ENCODE peak calls at places on chromosomes 5 and 9, in eight cellular contexts. One of them, this sample, is unnamed.

GRCh38 chr5:79436821-79437220 is 77.1 kb downstream of the HOMER1 start:
- DNase-seq in transverse colon: no peak
- DNase-seq in cardiac fibroblast: peak; percentile 22
- DNase-seq in left lung: no peak
- DNase-seq in choroid plexus epithelial cell: peak; percentile 51
- DNase-seq in adipocyte: peak; percentile 35
- DNase-seq in fibroblast of lung: peak; percentile 8
- DNase-seq in esophagus muscularis mucosa: no peak
- DNase-seq in this sample: peak; percentile 44

GRCh38 chr5:131825404-131826013 is 28.7 kb upstream of the FNIP1 start:
- DNase-seq in adipocyte: no peak
- DNase-seq in fibroblast of lung: no peak
- DNase-seq in choroid plexus epithelial cell: no peak
- DNase-seq in transverse colon: no peak
- DNase-seq in esophagus muscularis mucosa: no peak
- DNase-seq in left lung: no peak
- DNase-seq in cardiac fibroblast: peak; percentile 2
- DNase-seq in this sample: no peak

GRCh38 chr9:81588148-81588874 is 101.0 kb downstream of the TLE1 start:
- DNase-seq in left lung: no peak
- DNase-seq in choroid plexus epithelial cell: peak; percentile 87
- DNase-seq in cardiac fibroblast: peak; percentile 44
- DNase-seq in esophagus muscularis mucosa: no peak
- DNase-seq in transverse colon: peak; percentile 44
- DNase-seq in adipocyte: peak; percentile 76
- DNase-seq in fibroblast of lung: peak; percentile 81
- DNase-seq in this sample: peak; percentile 58

GRCh38 chr9:104927912-104928740 is at the start of gene ABCA1:
- DNase-seq in esophagus muscularis mucosa: peak; percentile 99
- DNase-seq in adipocyte: peak; percentile 88
- DNase-seq in transverse colon: peak; percentile 95
- DNase-seq in choroid plexus epithelial cell: peak; percentile 90
- DNase-seq in cardiac fibroblast: peak; percentile 88
- DNase-seq in fibroblast of lung: peak; percentile 87
- DNase-seq in left lung: peak; percentile 95
- DNase-seq in this sample: peak; percentile 79

GRCh38 chr5:141758316-141758965 is 76.4 kb upstream of the ARAP3 start:
- DNase-seq in esophagus muscularis mucosa: no peak
- DNase-seq in left lung: no peak
- DNase-seq in adipocyte: no peak
- DNase-seq in choroid plexus epithelial cell: no peak
- DNase-seq in transverse colon: no peak
- DNase-seq in fibroblast of lung: no peak
- DNase-seq in cardiac fibroblast: no peak
- DNase-seq in this sample: no peak

GRCh38 chr5:89707891-89708290 is 701.7 kb downstream of the CETN3 start:
- DNase-seq in left lung: no peak
- DNase-seq in choroid plexus epithelial cell: no peak
- DNase-seq in adipocyte: no peak
- DNase-seq in cardiac fibroblast: no peak
- DNase-seq in fibroblast of lung: no peak
- DNase-seq in esophagus muscularis mucosa: no peak
- DNase-seq in transverse colon: no peak
- DNase-seq in this sample: no peak

GRCh38 chr9:125190371-125190801 is 783 bp upstream of the PPP6C start:
- DNase-seq in choroid plexus epithelial cell: peak; percentile 13
- DNase-seq in adipocyte: no peak
- DNase-seq in transverse colon: no peak
- DNase-seq in cardiac fibroblast: no peak
- DNase-seq in esophagus muscularis mucosa: no peak
- DNase-seq in fibroblast of lung: peak; percentile 21
- DNase-seq in left lung: no peak
- DNase-seq in this sample: no peak

GRCh38 chr5:55320571-55320970 is 12.8 kb downstream of the MTREX start:
- DNase-seq in choroid plexus epithelial cell: no peak
- DNase-seq in adipocyte: no peak
- DNase-seq in cardiac fibroblast: no peak
- DNase-seq in fibroblast of lung: peak; percentile 49
- DNase-seq in left lung: no peak
- DNase-seq in transverse colon: no peak
- DNase-seq in esophagus muscularis mucosa: no peak
- DNase-seq in this sample: no peak

GRCh38 chr5:150129454-150129812 is 26.2 kb downstream of the PDGFRB start:
- DNase-seq in choroid plexus epithelial cell: no peak
- DNase-seq in cardiac fibroblast: no peak
- DNase-seq in adipocyte: no peak
- DNase-seq in left lung: no peak
- DNase-seq in esophagus muscularis mucosa: no peak
- DNase-seq in transverse colon: no peak
- DNase-seq in fibroblast of lung: no peak
- DNase-seq in this sample: no peak

GRCh38 chr5:77425420-77425819 is 66.7 kb downstream of the WDR41 start:
- DNase-seq in choroid plexus epithelial cell: peak; percentile 20
- DNase-seq in transverse colon: no peak
- DNase-seq in adipocyte: no peak
- DNase-seq in esophagus muscularis mucosa: no peak
- DNase-seq in left lung: no peak
- DNase-seq in cardiac fibroblast: no peak
- DNase-seq in fibroblast of lung: no peak
- DNase-seq in this sample: no peak

GRCh38 chr5:104146652-104147051 is 584.1 kb upstream of the NUDT12 start:
- DNase-seq in cardiac fibroblast: no peak
- DNase-seq in transverse colon: no peak
- DNase-seq in esophagus muscularis mucosa: no peak
- DNase-seq in left lung: no peak
- DNase-seq in fibroblast of lung: no peak
- DNase-seq in choroid plexus epithelial cell: peak; percentile 24
- DNase-seq in adipocyte: peak; percentile 15
- DNase-seq in this sample: no peak

GRCh38 chr5:17314907-17315471 is 97.6 kb downstream of the BASP1 start:
- DNase-seq in esophagus muscularis mucosa: no peak
- DNase-seq in left lung: no peak
- DNase-seq in transverse colon: no peak
- DNase-seq in fibroblast of lung: peak; percentile 61
- DNase-seq in adipocyte: peak; percentile 42
- DNase-seq in choroid plexus epithelial cell: peak; percentile 14
- DNase-seq in cardiac fibroblast: peak; percentile 39
- DNase-seq in this sample: peak; percentile 20

GRCh38 chr9:86549434-86549833 is 195.2 kb upstream of the TUT7 start:
- DNase-seq in esophagus muscularis mucosa: no peak
- DNase-seq in left lung: no peak
- DNase-seq in transverse colon: no peak
- DNase-seq in adipocyte: peak; percentile 89
- DNase-seq in fibroblast of lung: peak; percentile 92
- DNase-seq in choroid plexus epithelial cell: peak; percentile 85
- DNase-seq in cardiac fibroblast: peak; percentile 47
- DNase-seq in this sample: peak; percentile 62

GRCh38 chr5:19314840-19315239 is 673.2 kb downstream of the CDH18 start:
- DNase-seq in choroid plexus epithelial cell: no peak
- DNase-seq in fibroblast of lung: peak; percentile 91
- DNase-seq in left lung: no peak
- DNase-seq in transverse colon: no peak
- DNase-seq in adipocyte: peak; percentile 5
- DNase-seq in cardiac fibroblast: no peak
- DNase-seq in esophagus muscularis mucosa: no peak
- DNase-seq in this sample: peak; percentile 33

GRCh38 chr9:34659592-34660253 is 2.7 kb downstream of the CCL27 start:
- DNase-seq in choroid plexus epithelial cell: no peak
- DNase-seq in cardiac fibroblast: no peak
- DNase-seq in esophagus muscularis mucosa: no peak
- DNase-seq in left lung: no peak
- DNase-seq in adipocyte: no peak
- DNase-seq in fibroblast of lung: no peak
- DNase-seq in transverse colon: peak; percentile 37
- DNase-seq in this sample: no peak

GRCh38 chr9:132486706-132487350 is 76.8 kb downstream of the CFAP77 start:
- DNase-seq in choroid plexus epithelial cell: no peak
- DNase-seq in transverse colon: no peak
- DNase-seq in left lung: no peak
- DNase-seq in fibroblast of lung: no peak
- DNase-seq in esophagus muscularis mucosa: no peak
- DNase-seq in cardiac fibroblast: no peak
- DNase-seq in adipocyte: no peak
- DNase-seq in this sample: no peak

GRCh38 chr5:134113572-134113907 is 941 bp upstream of the TCF7 start:
- DNase-seq in left lung: no peak
- DNase-seq in esophagus muscularis mucosa: no peak
- DNase-seq in choroid plexus epithelial cell: no peak
- DNase-seq in cardiac fibroblast: no peak
- DNase-seq in fibroblast of lung: no peak
- DNase-seq in adipocyte: no peak
- DNase-seq in transverse colon: no peak
- DNase-seq in this sample: no peak

GRCh38 chr5:21810737-21811316 is 1042.3 kb downstream of the CDH12 start:
- DNase-seq in esophagus muscularis mucosa: no peak
- DNase-seq in left lung: no peak
- DNase-seq in cardiac fibroblast: peak; percentile 24
- DNase-seq in choroid plexus epithelial cell: peak; percentile 62
- DNase-seq in fibroblast of lung: peak; percentile 62
- DNase-seq in adipocyte: peak; percentile 74
- DNase-seq in transverse colon: no peak
- DNase-seq in this sample: peak; percentile 22

GRCh38 chr9:87500491-87500890 is 2.8 kb downstream of the DAPK1 start:
- DNase-seq in cardiac fibroblast: peak; percentile 38
- DNase-seq in transverse colon: no peak
- DNase-seq in left lung: no peak
- DNase-seq in choroid plexus epithelial cell: no peak
- DNase-seq in fibroblast of lung: no peak
- DNase-seq in adipocyte: peak; percentile 31
- DNase-seq in esophagus muscularis mucosa: no peak
- DNase-seq in this sample: no peak

GRCh38 chr5:36688722-36689121 is 82.3 kb downstream of the SLC1A3 start:
- DNase-seq in adipocyte: no peak
- DNase-seq in esophagus muscularis mucosa: no peak
- DNase-seq in left lung: no peak
- DNase-seq in transverse colon: no peak
- DNase-seq in fibroblast of lung: no peak
- DNase-seq in choroid plexus epithelial cell: peak; percentile 25
- DNase-seq in cardiac fibroblast: no peak
- DNase-seq in this sample: no peak

GRCh38 chr9:76020654-76021053 is 130.2 kb downstream of the PCSK5 start:
- DNase-seq in cardiac fibroblast: no peak
- DNase-seq in fibroblast of lung: no peak
- DNase-seq in choroid plexus epithelial cell: no peak
- DNase-seq in adipocyte: no peak
- DNase-seq in left lung: no peak
- DNase-seq in transverse colon: no peak
- DNase-seq in esophagus muscularis mucosa: no peak
- DNase-seq in this sample: no peak

GRCh38 chr9:76022317-76022716 is 131.8 kb downstream of the PCSK5 start:
- DNase-seq in esophagus muscularis mucosa: no peak
- DNase-seq in fibroblast of lung: no peak
- DNase-seq in transverse colon: no peak
- DNase-seq in left lung: no peak
- DNase-seq in adipocyte: no peak
- DNase-seq in choroid plexus epithelial cell: no peak
- DNase-seq in cardiac fibroblast: no peak
- DNase-seq in this sample: no peak

GRCh38 chr9:76027426-76027825 is 137.0 kb downstream of the PCSK5 start:
- DNase-seq in transverse colon: no peak
- DNase-seq in fibroblast of lung: no peak
- DNase-seq in esophagus muscularis mucosa: no peak
- DNase-seq in adipocyte: no peak
- DNase-seq in cardiac fibroblast: no peak
- DNase-seq in left lung: no peak
- DNase-seq in choroid plexus epithelial cell: peak; percentile 44
- DNase-seq in this sample: peak; percentile 80

GRCh38 chr9:76026796-76027195 is 136.3 kb downstream of the PCSK5 start:
- DNase-seq in transverse colon: no peak
- DNase-seq in cardiac fibroblast: no peak
- DNase-seq in choroid plexus epithelial cell: no peak
- DNase-seq in fibroblast of lung: no peak
- DNase-seq in left lung: no peak
- DNase-seq in adipocyte: no peak
- DNase-seq in esophagus muscularis mucosa: no peak
- DNase-seq in this sample: no peak

GRCh38 chr9:76023715-76024195 is 133.3 kb downstream of the PCSK5 start:
- DNase-seq in adipocyte: no peak
- DNase-seq in esophagus muscularis mucosa: no peak
- DNase-seq in fibroblast of lung: no peak
- DNase-seq in transverse colon: no peak
- DNase-seq in choroid plexus epithelial cell: peak; percentile 9
- DNase-seq in left lung: no peak
- DNase-seq in cardiac fibroblast: no peak
- DNase-seq in this sample: peak; percentile 90
- H3K4me3 ChIP-seq in adipocyte: no peak overlapping the region
- H3K4me3 ChIP-seq in esophagus muscularis mucosa: no peak overlapping the region
- H3K4me3 ChIP-seq in fibroblast of lung: no peak overlapping the region
- H3K4me3 ChIP-seq in transverse colon: no peak overlapping the region
- H3K4me3 ChIP-seq in choroid plexus epithelial cell: no peak overlapping the region
- H3K4me3 ChIP-seq in left lung: no peak overlapping the region
- H3K4me3 ChIP-seq in cardiac fibroblast: no peak overlapping the region
- H3K4me3 ChIP-seq in this sample: peak overlapping the region; percentile 8

GRCh38 chr5:123874600-123875201 is 362.7 kb downstream of the CSNK1G3 start:
- DNase-seq in left lung: no peak
- DNase-seq in cardiac fibroblast: peak; percentile 83
- DNase-seq in esophagus muscularis mucosa: no peak
- DNase-seq in choroid plexus epithelial cell: peak; percentile 87
- DNase-seq in fibroblast of lung: peak; percentile 38
- DNase-seq in adipocyte: peak; percentile 39
- DNase-seq in transverse colon: no peak
- DNase-seq in this sample: peak; percentile 88
- H3K4me3 ChIP-seq in left lung: no peak overlapping the region
- H3K4me3 ChIP-seq in cardiac fibroblast: no peak overlapping the region
- H3K4me3 ChIP-seq in esophagus muscularis mucosa: no peak overlapping the region
- H3K4me3 ChIP-seq in choroid plexus epithelial cell: no peak overlapping the region
- H3K4me3 ChIP-seq in fibroblast of lung: no peak overlapping the region
- H3K4me3 ChIP-seq in adipocyte: no peak overlapping the region
- H3K4me3 ChIP-seq in transverse colon: no peak overlapping the region
- H3K4me3 ChIP-seq in this sample: peak overlapping the region; percentile 9

GRCh38 chr5:65874241-65874640 is 52.1 kb upstream of the ERBIN start:
- DNase-seq in adipocyte: peak; percentile 22
- DNase-seq in cardiac fibroblast: no peak
- DNase-seq in esophagus muscularis mucosa: no peak
- DNase-seq in fibroblast of lung: peak; percentile 32
- DNase-seq in transverse colon: no peak
- DNase-seq in left lung: no peak
- DNase-seq in choroid plexus epithelial cell: peak; percentile 55
- DNase-seq in this sample: peak; percentile 65
- H3K4me3 ChIP-seq in adipocyte: no peak overlapping the region
- H3K4me3 ChIP-seq in cardiac fibroblast: no peak overlapping the region
- H3K4me3 ChIP-seq in esophagus muscularis mucosa: no peak overlapping the region
- H3K4me3 ChIP-seq in fibroblast of lung: no peak overlapping the region
- H3K4me3 ChIP-seq in transverse colon: no peak overlapping the region
- H3K4me3 ChIP-seq in left lung: no peak overlapping the region
- H3K4me3 ChIP-seq in choroid plexus epithelial cell: no peak overlapping the region
- H3K4me3 ChIP-seq in this sample: no peak overlapping the region

DNA sequence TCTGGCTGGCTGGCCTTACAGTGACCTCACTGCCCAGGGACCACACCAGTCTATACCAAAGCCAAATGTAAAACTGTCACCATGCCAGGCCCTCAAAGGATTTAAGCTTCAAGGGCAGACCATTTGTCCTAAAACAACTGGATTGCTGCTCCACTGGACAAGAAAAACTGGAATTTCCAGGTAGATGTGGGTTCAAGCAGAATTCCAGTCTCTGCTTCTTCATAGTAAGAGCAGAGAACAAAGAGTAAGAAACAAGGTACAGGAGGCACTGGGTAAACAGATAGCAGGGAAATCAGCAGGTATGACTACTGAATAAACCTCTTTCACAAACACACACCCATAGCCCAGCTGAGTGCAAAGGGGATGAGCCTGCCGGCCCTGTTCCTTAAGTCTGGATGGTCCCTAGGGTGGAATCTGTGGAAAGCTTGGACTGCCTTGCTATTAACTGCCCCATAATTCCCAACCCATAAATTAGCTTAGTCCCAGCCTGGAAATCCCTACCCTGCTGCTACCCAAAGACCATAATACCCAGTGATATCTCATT is 5.5 kb downstream of the B4GALT1 start:
- DNase-seq in left lung: no peak
- DNase-seq in esophagus muscularis mucosa: no peak
- DNase-seq in adipocyte: peak; percentile 42
- DNase-seq in cardiac fibroblast: peak; percentile 49
- DNase-seq in transverse colon: peak; percentile 59
- DNase-seq in choroid plexus epithelial cell: no peak
- DNase-seq in fibroblast of lung: no peak
- DNase-seq in this sample: no peak
- H3K4me3 ChIP-seq in left lung: peak overlapping the region; percentile 3
- H3K4me3 ChIP-seq in esophagus muscularis mucosa: peak overlapping the region; percentile 3
- H3K4me3 ChIP-seq in adipocyte: peak overlapping the region; percentile 89
- H3K4me3 ChIP-seq in cardiac fibroblast: peak overlapping the region; percentile 15
- H3K4me3 ChIP-seq in transverse colon: no peak overlapping the region
- H3K4me3 ChIP-seq in choroid plexus epithelial cell: no peak overlapping the region
- H3K4me3 ChIP-seq in fibroblast of lung: peak overlapping the region; percentile 14
- H3K4me3 ChIP-seq in this sample: peak overlapping the region; percentile 24

This sample was measured in astrocyte.